ENCODE peak calls at places on chromosomes 6 and 20, in eight cellular contexts. D, O, L, S, H, R, V and T are unnamed samples.
A peak's percentile ranks its signal among the peaks of the same experiment; 100 is the strongest.

GRCh38 chr20:62873280-62873679 is 11.7 kb upstream of the TCFL5 start:
- DNase-seq in D (no peak), H (no peak), S (no peak), V (no peak), R (no peak), L (no peak), O (no peak), T (no peak)

GRCh38 chr20:35598899-35599775 is 16.5 kb upstream of the SPAG4 start:
- DNase-seq in L (no peak), S (no peak), R (no peak), D (no peak), O (no peak), H (no peak), V (no peak), T (no peak)

GRCh38 chr6:16700202-16700997 is 60.9 kb downstream of the ATXN1 start:
- DNase-seq in L (no peak), H (no peak), V (no peak), R (no peak), O (no peak), D (peak; percentile 42), S (no peak), T (no peak)

GRCh38 chr6:92361990-92362770 is 1057.2 kb downstream of the EPHA7 start:
- DNase-seq in R (no peak), H (no peak), S (no peak), V (no peak), L (no peak), D (no peak), O (no peak), T (no peak)

GRCh38 chr6:32192608-32193039 is at the start of gene GPSM3:
- DNase-seq in D (peak; percentile 52), O (no peak), S (peak; percentile 53), L (no peak), V (peak; percentile 25), R (no peak), H (no peak), T (no peak)

GRCh38 chr6:16334671-16335070 is 96.3 kb downstream of the GMPR start:
- DNase-seq in V (peak; percentile 97), D (no peak), L (no peak), H (peak; percentile 81), S (peak; percentile 76), R (no peak), O (peak; percentile 73), T (peak; percentile 77)

GRCh38 chr6:134689177-134689576 is 260.7 kb downstream of the ALDH8A1 start:
- DNase-seq in O (no peak), S (no peak), V (no peak), R (no peak), L (no peak), H (no peak), D (no peak), T (no peak)

GRCh38 chr20:61605283-61605682 is 353.2 kb downstream of the CDH4 start:
- DNase-seq in L (no peak), S (no peak), V (no peak), O (no peak), R (no peak), D (no peak), H (no peak), T (no peak)

GRCh38 chr6:44850367-44850766 is 462.9 kb downstream of the CDC5L start:
- DNase-seq in L (no peak), O (no peak), V (no peak), D (no peak), H (no peak), R (no peak), S (no peak), T (no peak)

GRCh38 chr6:20629509-20629908 is 95.3 kb downstream of the CDKAL1 start:
- DNase-seq in D (no peak), V (no peak), R (no peak), H (no peak), O (no peak), S (no peak), L (no peak), T (no peak)

GRCh38 chr6:63509652-63510352 is 62.5 kb upstream of the LOC128125822 start:
- DNase-seq in S (peak; percentile 34), O (no peak), H (no peak), V (peak; percentile 59), R (no peak), L (no peak), D (no peak), T (no peak)

GRCh38 chr6:155132617-155133016 is 131.2 kb upstream of the CLDN20 start:
- DNase-seq in R (no peak), V (no peak), S (no peak), L (peak; percentile 3), O (no peak), H (no peak), D (no peak), T (no peak)

GRCh38 chr6:53322188-53323029 is 26.3 kb downstream of the ELOVL5 start:
- DNase-seq in S (no peak), R (no peak), V (peak; percentile 51), O (peak; percentile 44), H (no peak), L (no peak), D (no peak), T (no peak)